ENCODE peak calls at places on chromosomes 13 and 19, in five cellular contexts. One of them, this sample, is unnamed.

GRCh38 chr19:18417250-18418033 is 1.8 kb upstream of the SSBP4 start:
- DNase-seq in NCI-H2171 treated with DMSO at 0.1 percent for 48 hours: peak
- DNase-seq in mammary epithelial cell: no peak
- DNase-seq in NCI-H1694 treated with DMSO at 0.1 percent for 48 hours: peak
- DNase-seq in mucosa of descending colon: peak
- DNase-seq in this sample: no peak

GRCh38 chr19:47225746-47226425 is 5.1 kb downstream of the BBC3 start:
- DNase-seq in mucosa of descending colon: peak
- DNase-seq in mammary epithelial cell: peak
- DNase-seq in NCI-H1694 treated with DMSO at 0.1 percent for 48 hours: peak
- DNase-seq in NCI-H2171 treated with DMSO at 0.1 percent for 48 hours: peak
- DNase-seq in this sample: peak

GRCh38 chr13:48942131-48942530 is 33.6 kb upstream of the FNDC3A start:
- DNase-seq in mammary epithelial cell: peak
- DNase-seq in NCI-H1694 treated with DMSO at 0.1 percent for 48 hours: no peak
- DNase-seq in NCI-H2171 treated with DMSO at 0.1 percent for 48 hours: no peak
- DNase-seq in mucosa of descending colon: no peak
- DNase-seq in this sample: no peak

GRCh38 chr19:1266818-1267440 is 2.2 kb upstream of the CIRBP start:
- DNase-seq in mucosa of descending colon: peak
- DNase-seq in NCI-H1694 treated with DMSO at 0.1 percent for 48 hours: no peak
- DNase-seq in mammary epithelial cell: no peak
- DNase-seq in NCI-H2171 treated with DMSO at 0.1 percent for 48 hours: no peak
- DNase-seq in this sample: no peak

GRCh38 chr13:56888455-56888854 is 252.3 kb upstream of the PRR20A start:
- DNase-seq in NCI-H2171 treated with DMSO at 0.1 percent for 48 hours: no peak
- DNase-seq in mucosa of descending colon: no peak
- DNase-seq in NCI-H1694 treated with DMSO at 0.1 percent for 48 hours: no peak
- DNase-seq in mammary epithelial cell: no peak
- DNase-seq in this sample: no peak

GRCh38 chr13:113562866-113563265 is 21.7 kb upstream of the TFDP1 start:
- DNase-seq in mammary epithelial cell: no peak
- DNase-seq in mucosa of descending colon: no peak
- DNase-seq in NCI-H2171 treated with DMSO at 0.1 percent for 48 hours: no peak
- DNase-seq in NCI-H1694 treated with DMSO at 0.1 percent for 48 hours: no peak
- DNase-seq in this sample: no peak

GRCh38 chr19:34712606-34713261 is 21.3 kb upstream of the ZNF181 start:
- DNase-seq in NCI-H2171 treated with DMSO at 0.1 percent for 48 hours: peak
- DNase-seq in mammary epithelial cell: peak
- DNase-seq in NCI-H1694 treated with DMSO at 0.1 percent for 48 hours: peak
- DNase-seq in mucosa of descending colon: no peak
- DNase-seq in this sample: peak

GRCh38 chr19:48445606-48446481 is at the start of gene GRWD1:
- DNase-seq in mucosa of descending colon: peak
- DNase-seq in NCI-H2171 treated with DMSO at 0.1 percent for 48 hours: peak
- DNase-seq in mammary epithelial cell: peak
- DNase-seq in NCI-H1694 treated with DMSO at 0.1 percent for 48 hours: peak
- DNase-seq in this sample: peak

GRCh38 chr13:78012046-78012445 is 93.4 kb upstream of the EDNRB start:
- DNase-seq in NCI-H1694 treated with DMSO at 0.1 percent for 48 hours: no peak
- DNase-seq in mammary epithelial cell: no peak
- DNase-seq in mucosa of descending colon: no peak
- DNase-seq in NCI-H2171 treated with DMSO at 0.1 percent for 48 hours: no peak
- DNase-seq in this sample: no peak

GRCh38 chr19:33409035-33409434 is 35.5 kb downstream of the CEBPG start:
- DNase-seq in mammary epithelial cell: no peak
- DNase-seq in NCI-H1694 treated with DMSO at 0.1 percent for 48 hours: no peak
- DNase-seq in NCI-H2171 treated with DMSO at 0.1 percent for 48 hours: no peak
- DNase-seq in mucosa of descending colon: peak
- DNase-seq in this sample: no peak

GRCh38 chr19:5931251-5931650 is 17.2 kb downstream of the CAPS start:
- DNase-seq in NCI-H1694 treated with DMSO at 0.1 percent for 48 hours: no peak
- DNase-seq in mucosa of descending colon: no peak
- DNase-seq in mammary epithelial cell: no peak
- DNase-seq in NCI-H2171 treated with DMSO at 0.1 percent for 48 hours: no peak
- DNase-seq in this sample: no peak

GRCh38 chr13:29721766-29722165 is 126.3 kb upstream of the SLC7A1 start:
- DNase-seq in NCI-H2171 treated with DMSO at 0.1 percent for 48 hours: no peak
- DNase-seq in mucosa of descending colon: no peak
- DNase-seq in mammary epithelial cell: no peak
- DNase-seq in NCI-H1694 treated with DMSO at 0.1 percent for 48 hours: no peak
- DNase-seq in this sample: no peak

GRCh38 chr19:41341669-41342490 is 11.8 kb downstream of the TGFB1 start:
- DNase-seq in NCI-H1694 treated with DMSO at 0.1 percent for 48 hours: no peak
- DNase-seq in mammary epithelial cell: no peak
- DNase-seq in mucosa of descending colon: peak
- DNase-seq in NCI-H2171 treated with DMSO at 0.1 percent for 48 hours: peak
- DNase-seq in this sample: no peak

GRCh38 chr13:73579574-73580274 is 520.9 kb downstream of the KLF5 start:
- DNase-seq in mucosa of descending colon: no peak
- DNase-seq in NCI-H2171 treated with DMSO at 0.1 percent for 48 hours: no peak
- DNase-seq in mammary epithelial cell: no peak
- DNase-seq in NCI-H1694 treated with DMSO at 0.1 percent for 48 hours: no peak
- DNase-seq in this sample: no peak

GRCh38 chr19:3556978-3557460 is 367 bp downstream of the MFSD12 start:
- DNase-seq in NCI-H2171 treated with DMSO at 0.1 percent for 48 hours: peak
- DNase-seq in NCI-H1694 treated with DMSO at 0.1 percent for 48 hours: no peak
- DNase-seq in mammary epithelial cell: peak
- DNase-seq in mucosa of descending colon: peak
- DNase-seq in this sample: no peak

GRCh38 chr19:3682741-3683404 is 17.4 kb downstream of the PIP5K1C start:
- DNase-seq in NCI-H1694 treated with DMSO at 0.1 percent for 48 hours: no peak
- DNase-seq in mammary epithelial cell: no peak
- DNase-seq in NCI-H2171 treated with DMSO at 0.1 percent for 48 hours: no peak
- DNase-seq in mucosa of descending colon: no peak
- DNase-seq in this sample: no peak

GRCh38 chr19:53877361-53877766 is 4.6 kb upstream of the PRKCG start:
- DNase-seq in NCI-H2171 treated with DMSO at 0.1 percent for 48 hours: no peak
- DNase-seq in mucosa of descending colon: no peak
- DNase-seq in NCI-H1694 treated with DMSO at 0.1 percent for 48 hours: no peak
- DNase-seq in mammary epithelial cell: no peak
- DNase-seq in this sample: no peak

GRCh38 chr19:17922138-17922537 is 10.7 kb upstream of the CCDC124 start:
- DNase-seq in mammary epithelial cell: no peak
- DNase-seq in NCI-H1694 treated with DMSO at 0.1 percent for 48 hours: no peak
- DNase-seq in NCI-H2171 treated with DMSO at 0.1 percent for 48 hours: no peak
- DNase-seq in mucosa of descending colon: no peak
- DNase-seq in this sample: no peak

GRCh38 chr19:8233370-8233769 is 24.2 kb downstream of the CERS4 start:
- DNase-seq in mucosa of descending colon: no peak
- DNase-seq in NCI-H2171 treated with DMSO at 0.1 percent for 48 hours: no peak
- DNase-seq in NCI-H1694 treated with DMSO at 0.1 percent for 48 hours: no peak
- DNase-seq in mammary epithelial cell: no peak
- DNase-seq in this sample: no peak

GRCh38 chr13:56850852-56851251 is 289.9 kb upstream of the PRR20A start:
- DNase-seq in mucosa of descending colon: no peak
- DNase-seq in NCI-H2171 treated with DMSO at 0.1 percent for 48 hours: no peak
- DNase-seq in mammary epithelial cell: no peak
- DNase-seq in NCI-H1694 treated with DMSO at 0.1 percent for 48 hours: no peak
- DNase-seq in this sample: no peak

GRCh38 chr19:39038098-39038497 is 5.7 kb upstream of the FBXO27 start:
- DNase-seq in mucosa of descending colon: no peak
- DNase-seq in NCI-H1694 treated with DMSO at 0.1 percent for 48 hours: no peak
- DNase-seq in mammary epithelial cell: peak
- DNase-seq in NCI-H2171 treated with DMSO at 0.1 percent for 48 hours: peak
- DNase-seq in this sample: peak

GRCh38 chr13:114089341-114089740 is 43.1 kb downstream of the RASA3 start:
- DNase-seq in mucosa of descending colon: peak
- DNase-seq in NCI-H2171 treated with DMSO at 0.1 percent for 48 hours: peak
- DNase-seq in NCI-H1694 treated with DMSO at 0.1 percent for 48 hours: no peak
- DNase-seq in mammary epithelial cell: peak
- DNase-seq in this sample: no peak

GRCh38 chr13:84230568-84230967 is 348.3 kb upstream of the SLITRK1 start:
- DNase-seq in NCI-H2171 treated with DMSO at 0.1 percent for 48 hours: no peak
- DNase-seq in mucosa of descending colon: no peak
- DNase-seq in mammary epithelial cell: no peak
- DNase-seq in NCI-H1694 treated with DMSO at 0.1 percent for 48 hours: no peak
- DNase-seq in this sample: no peak

GRCh38 chr19:19500975-19501644 is 14.2 kb downstream of the TSSK6 start:
- DNase-seq in NCI-H2171 treated with DMSO at 0.1 percent for 48 hours: no peak
- DNase-seq in mucosa of descending colon: no peak
- DNase-seq in NCI-H1694 treated with DMSO at 0.1 percent for 48 hours: no peak
- DNase-seq in mammary epithelial cell: no peak
- DNase-seq in this sample: no peak

GRCh38 chr19:22144394-22144793 is 52.4 kb downstream of the ZNF676 start:
- DNase-seq in mammary epithelial cell: peak
- DNase-seq in NCI-H2171 treated with DMSO at 0.1 percent for 48 hours: peak
- DNase-seq in mucosa of descending colon: no peak
- DNase-seq in NCI-H1694 treated with DMSO at 0.1 percent for 48 hours: no peak
- DNase-seq in this sample: no peak

GRCh38 chr19:43618921-43619261 is 538 bp downstream of the ZNF428 start:
- DNase-seq in NCI-H1694 treated with DMSO at 0.1 percent for 48 hours: peak
- DNase-seq in NCI-H2171 treated with DMSO at 0.1 percent for 48 hours: peak
- DNase-seq in mucosa of descending colon: no peak
- DNase-seq in mammary epithelial cell: no peak
- DNase-seq in this sample: no peak

GRCh38 chr19:29315566-29315965 is 102.6 kb upstream of the UQCRFS1 start:
- DNase-seq in NCI-H2171 treated with DMSO at 0.1 percent for 48 hours: peak
- DNase-seq in mammary epithelial cell: no peak
- DNase-seq in NCI-H1694 treated with DMSO at 0.1 percent for 48 hours: peak
- DNase-seq in mucosa of descending colon: no peak
- DNase-seq in this sample: no peak